ENCODE peak calls at places on chromosomes 11 and 22, in ten cellular contexts. D is WERI-Rb-1, J is HFFc6, R is Calu3, Q is neural progenitor cell, B is fibroblast of lung, H is AG09319, W is tibial artery, Y is transverse colon, F is HL-60. Z is an unnamed sample.

GRCh38 chr11:13105237-13105844 is 96.2 kb downstream of the RASSF10 start:
- DNase-seq in Y (peak; percentile 22), F (no peak), B (no peak), R (peak; percentile 48), Q (no peak), W (no peak), H (no peak), D (peak; percentile 27), J (no peak), Z (peak; percentile 69)

GRCh38 chr22:50306753-50307749 is at the start of gene PLXNB2:
- DNase-seq in D (peak; percentile 83), F (peak; percentile 85), Q (peak; percentile 93), B (peak; percentile 87), H (peak; percentile 61), W (peak; percentile 91), Y (peak; percentile 85), R (peak; percentile 86), J (peak; percentile 54), Z (peak; percentile 67)

GRCh38 chr22:29267462-29267857 is 321 bp downstream of the RHBDD3 start:
- DNase-seq in H (no peak), Q (no peak), Y (no peak), F (no peak), B (no peak), W (no peak), D (no peak), J (no peak), R (no peak), Z (no peak)

GRCh38 chr11:65493367-65494176 is 5.3 kb upstream of the MALAT1 start:
- DNase-seq in F (no peak), B (peak; percentile 88), J (peak; percentile 99), Y (peak; percentile 83), W (peak; percentile 97), R (no peak), D (peak; percentile 67), Q (peak; percentile 78), H (peak; percentile 85), Z (no peak)

GRCh38 chr11:63999349-64000025 is 13.2 kb downstream of the OTUB1 start:
- DNase-seq in F (no peak), H (no peak), Q (peak; percentile 87), W (peak; percentile 77), Y (peak; percentile 50), B (peak; percentile 28), D (peak; percentile 78), R (no peak), J (peak; percentile 36), Z (peak; percentile 47)

GRCh38 chr22:42684462-42685195 is 35.4 kb upstream of the CYB5R3 start:
- DNase-seq in J (no peak), W (peak; percentile 67), B (peak; percentile 31), H (no peak), R (no peak), F (no peak), Q (no peak), Y (no peak), D (no peak), Z (no peak)

GRCh38 chr11:35555238-35555887 is 29.9 kb upstream of the PAMR1 start:
- DNase-seq in D (no peak), R (no peak), B (peak; percentile 76), J (peak; percentile 37), Y (no peak), F (no peak), W (no peak), Q (no peak), H (no peak), Z (no peak)

GRCh38 chr11:40328890-40329617 is 1130.4 kb downstream of the LRRC4C start:
- DNase-seq in R (peak; percentile 26), Q (no peak), J (peak; percentile 100), B (peak; percentile 100), W (no peak), Y (peak; percentile 21), F (no peak), H (peak; percentile 98), D (no peak), Z (peak; percentile 20)

GRCh38 chr22:45884201-45885067 is 92.5 kb downstream of the WNT7B start:
- DNase-seq in R (no peak), F (no peak), D (peak; percentile 6), H (no peak), B (no peak), Q (no peak), W (peak; percentile 60), J (no peak), Y (no peak), Z (no peak)

GRCh38 chr22:42670921-42671709 is 21.9 kb upstream of the CYB5R3 start:
- DNase-seq in B (no peak), F (no peak), R (no peak), J (no peak), W (no peak), Y (peak; percentile 22), Q (no peak), H (no peak), D (no peak), Z (no peak)

GRCh38 chr22:47736166-47737034 is 974.0 kb downstream of the TBC1D22A start:
- DNase-seq in B (no peak), H (no peak), Q (no peak), W (no peak), D (no peak), J (no peak), F (no peak), R (no peak), Y (no peak), Z (no peak)

DNA sequence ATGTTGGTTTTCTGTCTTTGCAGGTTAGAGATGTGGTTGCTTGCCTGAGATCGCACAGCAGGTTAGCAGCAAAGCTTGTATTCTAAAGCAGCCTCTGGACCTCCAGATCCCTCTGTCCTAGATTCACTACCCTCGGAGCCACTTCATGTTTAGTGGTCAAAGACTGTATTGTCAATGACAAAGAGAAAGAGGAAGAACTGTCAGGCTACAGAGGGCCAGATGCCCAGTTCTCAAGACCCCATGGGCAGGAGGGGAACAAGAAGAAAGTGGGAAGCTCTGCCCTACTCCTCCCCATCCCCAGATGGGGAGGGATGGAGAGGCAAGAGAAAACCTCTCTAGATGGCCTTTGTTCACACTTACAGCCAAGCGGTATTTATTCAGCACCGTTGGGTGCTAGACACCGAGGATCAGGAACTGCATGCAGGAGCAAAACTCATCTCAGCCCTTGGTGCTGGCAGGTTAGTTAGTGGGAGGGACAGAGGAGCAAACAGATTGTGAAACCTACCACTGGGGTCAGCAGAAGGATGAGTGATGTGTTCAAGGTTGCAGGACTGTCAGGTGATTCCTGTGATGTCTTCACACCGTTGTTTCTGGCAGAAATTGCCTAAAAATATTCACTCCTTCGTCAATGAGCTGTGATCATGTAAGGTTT is 38.3 kb upstream of the PTPRJ start:
- DNase-seq in R (no peak), J (no peak), Y (no peak), D (no peak), Q (peak; percentile 29), B (no peak), F (peak; percentile 82), H (no peak), W (no peak), Z (no peak)
- TF ChIP-seq CTCF in R (no peak), J (no peak), Y (no peak), D (no peak), Q (no peak), B (no peak), F (no peak), H (no peak), W (no peak), Z (no peak)

DNA sequence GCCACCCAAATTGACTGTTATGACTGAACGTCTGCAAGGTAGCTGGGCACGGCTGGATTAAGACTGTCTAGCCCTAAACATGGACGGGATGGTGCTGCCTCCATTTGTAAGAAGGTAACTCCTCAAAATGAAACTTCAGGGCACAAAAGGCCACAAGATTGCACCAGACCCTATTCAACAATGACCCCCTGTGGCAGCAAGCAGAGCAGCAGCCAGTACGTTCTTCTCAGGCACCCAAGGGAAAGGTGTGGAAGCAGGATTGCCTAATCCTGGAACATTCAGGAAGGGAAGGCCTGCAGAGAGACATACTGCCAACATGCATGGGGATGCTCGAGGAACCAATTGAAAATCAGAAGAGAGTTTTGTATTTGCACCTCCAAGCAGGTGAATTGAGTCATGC is 4.5 kb upstream of the TBX10 start:
- DNase-seq in F (no peak), W (no peak), D (peak; percentile 38), Q (peak; percentile 55), J (no peak), B (no peak), H (no peak), R (no peak), Y (no peak), Z (no peak)
- TF ChIP-seq CTCF in F (peak; percentile 53), W (no peak), D (peak; percentile 64), Q (peak; percentile 48), J (peak; percentile 43), B (no peak), H (no peak), R (peak; percentile 19), Y (peak; percentile 16), Z (no peak)

GRCh38 chr11:56624661-56625110 is 10.0 kb upstream of the OR5M1 start:
- DNase-seq in B (peak; percentile 4), H (no peak), R (peak; percentile 51), Q (peak; percentile 68), F (no peak), Y (no peak), W (no peak), D (no peak), J (peak; percentile 70), Z (peak; percentile 24)
- TF ChIP-seq CTCF in B (no peak), H (peak; percentile 6), R (peak; percentile 45), Q (peak; percentile 76), F (peak; percentile 28), Y (peak; percentile 37), W (peak; percentile 43), D (no peak), J (peak; percentile 75), Z (no peak)

GRCh38 chr11:118144301-118144701 is 8.3 kb downstream of the SCN4B start:
- DNase-seq in J (no peak), F (no peak), W (peak; percentile 13), Q (no peak), B (no peak), R (no peak), D (no peak), H (no peak), Y (no peak), Z (no peak)

GRCh38 chr11:118142081-118142480 is 10.5 kb downstream of the SCN4B start:
- DNase-seq in Q (no peak), W (peak; percentile 7), D (no peak), R (no peak), F (peak; percentile 39), Y (no peak), J (peak; percentile 21), H (no peak), B (no peak), Z (no peak)

GRCh38 chr11:118144869-118145268 is 7.8 kb downstream of the SCN4B start:
- DNase-seq in D (no peak), H (no peak), Q (no peak), Y (no peak), J (no peak), B (no peak), W (no peak), F (no peak), R (no peak), Z (no peak)

GRCh38 chr11:118142809-118143208 is 9.8 kb downstream of the SCN4B start:
- DNase-seq in R (no peak), Q (no peak), J (no peak), Y (peak; percentile 22), D (no peak), B (no peak), H (no peak), F (peak; percentile 87), W (no peak), Z (no peak)

DNA sequence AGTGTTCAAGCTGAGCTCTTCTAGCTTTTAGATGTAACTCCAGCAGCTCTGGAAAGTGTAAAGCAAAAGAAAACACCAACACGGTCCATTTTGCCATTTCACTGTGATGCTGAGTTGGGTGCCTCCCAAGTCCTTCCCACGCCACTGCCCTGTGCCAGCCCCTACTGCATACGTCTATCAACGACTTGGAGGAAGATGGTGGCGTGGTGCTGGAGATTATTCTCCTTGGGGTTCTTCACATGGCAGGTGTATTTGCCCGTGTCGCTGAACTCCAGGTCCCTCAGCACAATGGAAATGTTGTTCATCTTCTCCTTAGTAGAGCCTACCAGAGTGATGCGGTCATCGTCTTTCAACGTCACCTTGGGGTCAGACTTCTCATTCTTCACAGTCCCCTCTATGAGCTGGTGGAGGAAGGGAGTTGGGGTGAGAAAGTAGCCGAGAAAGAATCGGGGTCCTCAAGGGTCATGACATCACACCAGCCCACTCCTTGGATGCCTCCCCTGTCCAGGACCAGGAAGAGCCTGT is 8.9 kb downstream of the SCN4B start:
- DNase-seq in H (no peak), Q (no peak), J (no peak), R (no peak), W (peak; percentile 43), Y (no peak), D (no peak), F (no peak), B (no peak), Z (no peak)
- TF ChIP-seq CTCF in H (no peak), Q (no peak), J (no peak), R (no peak), W (no peak), Y (no peak), D (no peak), F (no peak), B (no peak), Z (no peak)

Z was measured in endothelial cell.